ENCODE peak calls at places on chromosomes 16 and 17, in seven cellular contexts. One of them, this sample, is unnamed.
A peak's percentile ranks its signal among the peaks of the same experiment; 100 is the strongest.

GRCh38 chr16:4184038-4184702 is 57.7 kb downstream of the SRL start:
- DNase-seq in body of pancreas: peak; percentile 21
- DNase-seq in breast epithelium: peak; percentile 22
- DNase-seq in NCI-H1436: no peak
- DNase-seq in NCI-H345: no peak
- DNase-seq in tibial artery: peak; percentile 68
- DNase-seq in activated naive CD8-positive, alpha-beta T cell treated with anti-CD3 and anti-CD28 coated beads, Interleukin-2, amount 50 U/mL, for 24 hours: no peak
- DNase-seq in this sample: no peak

GRCh38 chr17:8563981-8564602 is 66.4 kb downstream of the MYH10 start:
- DNase-seq in body of pancreas: no peak
- DNase-seq in breast epithelium: no peak
- DNase-seq in NCI-H1436: no peak
- DNase-seq in NCI-H345: no peak
- DNase-seq in tibial artery: no peak
- DNase-seq in activated naive CD8-positive, alpha-beta T cell treated with anti-CD3 and anti-CD28 coated beads, Interleukin-2, amount 50 U/mL, for 24 hours: no peak
- DNase-seq in this sample: no peak

GRCh38 chr16:12340151-12340733 is 363.7 kb downstream of the SNX29 start:
- DNase-seq in body of pancreas: peak; percentile 54
- DNase-seq in breast epithelium: no peak
- DNase-seq in NCI-H1436: peak; percentile 41
- DNase-seq in NCI-H345: peak; percentile 68
- DNase-seq in tibial artery: peak; percentile 55
- DNase-seq in activated naive CD8-positive, alpha-beta T cell treated with anti-CD3 and anti-CD28 coated beads, Interleukin-2, amount 50 U/mL, for 24 hours: peak; percentile 26
- DNase-seq in this sample: peak; percentile 69

GRCh38 chr16:27237229-27238015 is 31.1 kb downstream of the NSMCE1 start:
- DNase-seq in body of pancreas: no peak
- DNase-seq in breast epithelium: peak; percentile 75
- DNase-seq in NCI-H1436: no peak
- DNase-seq in NCI-H345: no peak
- DNase-seq in tibial artery: peak; percentile 62
- DNase-seq in activated naive CD8-positive, alpha-beta T cell treated with anti-CD3 and anti-CD28 coated beads, Interleukin-2, amount 50 U/mL, for 24 hours: peak; percentile 82
- DNase-seq in this sample: peak; percentile 8

GRCh38 chr17:60473788-60474187 is 51.5 kb downstream of the CHCT1 start:
- DNase-seq in body of pancreas: no peak
- DNase-seq in breast epithelium: no peak
- DNase-seq in NCI-H1436: no peak
- DNase-seq in NCI-H345: no peak
- DNase-seq in tibial artery: no peak
- DNase-seq in activated naive CD8-positive, alpha-beta T cell treated with anti-CD3 and anti-CD28 coated beads, Interleukin-2, amount 50 U/mL, for 24 hours: no peak
- DNase-seq in this sample: no peak

GRCh38 chr17:2238432-2239169 is 65.0 kb downstream of the SMG6 start:
- DNase-seq in body of pancreas: no peak
- DNase-seq in breast epithelium: no peak
- DNase-seq in NCI-H1436: no peak
- DNase-seq in NCI-H345: no peak
- DNase-seq in tibial artery: no peak
- DNase-seq in activated naive CD8-positive, alpha-beta T cell treated with anti-CD3 and anti-CD28 coated beads, Interleukin-2, amount 50 U/mL, for 24 hours: no peak
- DNase-seq in this sample: no peak

GRCh38 chr17:4162775-4163498 is 19.9 kb downstream of the CYB5D2 start:
- DNase-seq in body of pancreas: no peak
- DNase-seq in breast epithelium: no peak
- DNase-seq in NCI-H1436: no peak
- DNase-seq in NCI-H345: no peak
- DNase-seq in tibial artery: no peak
- DNase-seq in activated naive CD8-positive, alpha-beta T cell treated with anti-CD3 and anti-CD28 coated beads, Interleukin-2, amount 50 U/mL, for 24 hours: no peak
- DNase-seq in this sample: no peak

GRCh38 chr17:62897706-62898105 is 68.3 kb upstream of the TANC2 start:
- DNase-seq in body of pancreas: no peak
- DNase-seq in breast epithelium: no peak
- DNase-seq in NCI-H1436: no peak
- DNase-seq in NCI-H345: no peak
- DNase-seq in tibial artery: no peak
- DNase-seq in activated naive CD8-positive, alpha-beta T cell treated with anti-CD3 and anti-CD28 coated beads, Interleukin-2, amount 50 U/mL, for 24 hours: no peak
- DNase-seq in this sample: no peak

GRCh38 chr17:83135692-83136091 is 56.3 kb downstream of the METRNL start:
- DNase-seq in body of pancreas: no peak
- DNase-seq in breast epithelium: no peak
- DNase-seq in NCI-H1436: no peak
- DNase-seq in NCI-H345: no peak
- DNase-seq in tibial artery: peak; percentile 42
- DNase-seq in activated naive CD8-positive, alpha-beta T cell treated with anti-CD3 and anti-CD28 coated beads, Interleukin-2, amount 50 U/mL, for 24 hours: no peak
- DNase-seq in this sample: no peak

GRCh38 chr17:7992924-7993323 is 9.5 kb upstream of the GUCY2D start:
- DNase-seq in body of pancreas: no peak
- DNase-seq in breast epithelium: no peak
- DNase-seq in NCI-H1436: no peak
- DNase-seq in NCI-H345: no peak
- DNase-seq in tibial artery: peak; percentile 24
- DNase-seq in activated naive CD8-positive, alpha-beta T cell treated with anti-CD3 and anti-CD28 coated beads, Interleukin-2, amount 50 U/mL, for 24 hours: no peak
- DNase-seq in this sample: no peak

GRCh38 chr16:73214825-73215481 is 167.0 kb upstream of the ZFHX3 start:
- DNase-seq in body of pancreas: no peak
- DNase-seq in breast epithelium: no peak
- DNase-seq in NCI-H1436: no peak
- DNase-seq in NCI-H345: no peak
- DNase-seq in tibial artery: no peak
- DNase-seq in activated naive CD8-positive, alpha-beta T cell treated with anti-CD3 and anti-CD28 coated beads, Interleukin-2, amount 50 U/mL, for 24 hours: no peak
- DNase-seq in this sample: no peak

GRCh38 chr17:29583324-29584248 is 5.9 kb downstream of the GIT1 start:
- DNase-seq in body of pancreas: no peak
- DNase-seq in breast epithelium: no peak
- DNase-seq in NCI-H1436: no peak
- DNase-seq in NCI-H345: no peak
- DNase-seq in tibial artery: no peak
- DNase-seq in activated naive CD8-positive, alpha-beta T cell treated with anti-CD3 and anti-CD28 coated beads, Interleukin-2, amount 50 U/mL, for 24 hours: no peak
- DNase-seq in this sample: no peak

GRCh38 chr16:371729-372521 is 1.6 kb upstream of the MRPL28 start:
- DNase-seq in body of pancreas: no peak
- DNase-seq in breast epithelium: no peak
- DNase-seq in NCI-H1436: no peak
- DNase-seq in NCI-H345: no peak
- DNase-seq in tibial artery: no peak
- DNase-seq in activated naive CD8-positive, alpha-beta T cell treated with anti-CD3 and anti-CD28 coated beads, Interleukin-2, amount 50 U/mL, for 24 hours: no peak
- DNase-seq in this sample: no peak

GRCh38 chr16:20369452-20370054 is 17.0 kb upstream of the UMOD start:
- DNase-seq in body of pancreas: no peak
- DNase-seq in breast epithelium: no peak
- DNase-seq in NCI-H1436: no peak
- DNase-seq in NCI-H345: no peak
- DNase-seq in tibial artery: no peak
- DNase-seq in activated naive CD8-positive, alpha-beta T cell treated with anti-CD3 and anti-CD28 coated beads, Interleukin-2, amount 50 U/mL, for 24 hours: no peak
- DNase-seq in this sample: no peak

GRCh38 chr16:74942977-74943918 is 41.7 kb downstream of the WDR59 start:
- DNase-seq in body of pancreas: no peak
- DNase-seq in breast epithelium: no peak
- DNase-seq in NCI-H1436: no peak
- DNase-seq in NCI-H345: no peak
- DNase-seq in tibial artery: peak; percentile 5
- DNase-seq in activated naive CD8-positive, alpha-beta T cell treated with anti-CD3 and anti-CD28 coated beads, Interleukin-2, amount 50 U/mL, for 24 hours: no peak
- DNase-seq in this sample: no peak

GRCh38 chr17:28783161-28783560 is 39.4 kb downstream of the TRAF4 start:
- DNase-seq in body of pancreas: no peak
- DNase-seq in breast epithelium: no peak
- DNase-seq in NCI-H1436: no peak
- DNase-seq in NCI-H345: no peak
- DNase-seq in tibial artery: no peak
- DNase-seq in activated naive CD8-positive, alpha-beta T cell treated with anti-CD3 and anti-CD28 coated beads, Interleukin-2, amount 50 U/mL, for 24 hours: no peak
- DNase-seq in this sample: no peak

GRCh38 chr17:51496378-51496777 is 236.0 kb downstream of the UTP18 start:
- DNase-seq in body of pancreas: no peak
- DNase-seq in breast epithelium: no peak
- DNase-seq in NCI-H1436: peak; percentile 26
- DNase-seq in NCI-H345: no peak
- DNase-seq in tibial artery: no peak
- DNase-seq in activated naive CD8-positive, alpha-beta T cell treated with anti-CD3 and anti-CD28 coated beads, Interleukin-2, amount 50 U/mL, for 24 hours: no peak
- DNase-seq in this sample: no peak

GRCh38 chr16:54842743-54843423 is 87.8 kb upstream of the IRX5 start:
- DNase-seq in body of pancreas: no peak
- DNase-seq in breast epithelium: no peak
- DNase-seq in NCI-H1436: no peak
- DNase-seq in NCI-H345: no peak
- DNase-seq in tibial artery: no peak
- DNase-seq in activated naive CD8-positive, alpha-beta T cell treated with anti-CD3 and anti-CD28 coated beads, Interleukin-2, amount 50 U/mL, for 24 hours: no peak
- DNase-seq in this sample: no peak

GRCh38 chr17:62653831-62654829 is 26.7 kb downstream of the MRC2 start:
- DNase-seq in body of pancreas: peak; percentile 25
- DNase-seq in breast epithelium: no peak
- DNase-seq in NCI-H1436: no peak
- DNase-seq in NCI-H345: no peak
- DNase-seq in tibial artery: peak; percentile 74
- DNase-seq in activated naive CD8-positive, alpha-beta T cell treated with anti-CD3 and anti-CD28 coated beads, Interleukin-2, amount 50 U/mL, for 24 hours: peak; percentile 32
- DNase-seq in this sample: peak; percentile 42

GRCh38 chr16:64952177-64952576 is 169.7 kb downstream of the CDH11 start:
- DNase-seq in body of pancreas: no peak
- DNase-seq in breast epithelium: no peak
- DNase-seq in NCI-H1436: no peak
- DNase-seq in NCI-H345: no peak
- DNase-seq in tibial artery: no peak
- DNase-seq in activated naive CD8-positive, alpha-beta T cell treated with anti-CD3 and anti-CD28 coated beads, Interleukin-2, amount 50 U/mL, for 24 hours: no peak
- DNase-seq in this sample: no peak

GRCh38 chr17:15384142-15384803 is 42.9 kb upstream of the TEKT3 start:
- DNase-seq in body of pancreas: no peak
- DNase-seq in breast epithelium: no peak
- DNase-seq in NCI-H1436: no peak
- DNase-seq in NCI-H345: no peak
- DNase-seq in tibial artery: peak; percentile 83
- DNase-seq in activated naive CD8-positive, alpha-beta T cell treated with anti-CD3 and anti-CD28 coated beads, Interleukin-2, amount 50 U/mL, for 24 hours: no peak
- DNase-seq in this sample: no peak

GRCh38 chr17:83053779-83054451 is 25.5 kb upstream of the METRNL start:
- DNase-seq in body of pancreas: no peak
- DNase-seq in breast epithelium: no peak
- DNase-seq in NCI-H1436: no peak
- DNase-seq in NCI-H345: no peak
- DNase-seq in tibial artery: peak; percentile 75
- DNase-seq in activated naive CD8-positive, alpha-beta T cell treated with anti-CD3 and anti-CD28 coated beads, Interleukin-2, amount 50 U/mL, for 24 hours: peak; percentile 51
- DNase-seq in this sample: no peak

GRCh38 chr16:67541391-67542263 is 13.0 kb downstream of the RIPOR1 start:
- DNase-seq in body of pancreas: peak; percentile 36
- DNase-seq in breast epithelium: no peak
- DNase-seq in NCI-H1436: no peak
- DNase-seq in NCI-H345: no peak
- DNase-seq in tibial artery: no peak
- DNase-seq in activated naive CD8-positive, alpha-beta T cell treated with anti-CD3 and anti-CD28 coated beads, Interleukin-2, amount 50 U/mL, for 24 hours: no peak
- DNase-seq in this sample: no peak

GRCh38 chr17:6507535-6507934 is 48.8 kb downstream of the PITPNM3 start:
- DNase-seq in body of pancreas: no peak
- DNase-seq in breast epithelium: no peak
- DNase-seq in NCI-H1436: no peak
- DNase-seq in NCI-H345: no peak
- DNase-seq in tibial artery: peak; percentile 66
- DNase-seq in activated naive CD8-positive, alpha-beta T cell treated with anti-CD3 and anti-CD28 coated beads, Interleukin-2, amount 50 U/mL, for 24 hours: no peak
- DNase-seq in this sample: no peak

GRCh38 chr16:14011006-14011405 is 60.1 kb upstream of the MRTFB start:
- DNase-seq in body of pancreas: no peak
- DNase-seq in breast epithelium: no peak
- DNase-seq in NCI-H1436: no peak
- DNase-seq in NCI-H345: no peak
- DNase-seq in tibial artery: no peak
- DNase-seq in activated naive CD8-positive, alpha-beta T cell treated with anti-CD3 and anti-CD28 coated beads, Interleukin-2, amount 50 U/mL, for 24 hours: no peak
- DNase-seq in this sample: no peak

GRCh38 chr17:53765609-53766008 is 57.1 kb upstream of the KIF2B start:
- DNase-seq in body of pancreas: no peak
- DNase-seq in breast epithelium: no peak
- DNase-seq in NCI-H1436: no peak
- DNase-seq in NCI-H345: no peak
- DNase-seq in tibial artery: no peak
- DNase-seq in activated naive CD8-positive, alpha-beta T cell treated with anti-CD3 and anti-CD28 coated beads, Interleukin-2, amount 50 U/mL, for 24 hours: no peak
- DNase-seq in this sample: no peak

GRCh38 chr16:64751906-64752305 is 370.0 kb downstream of the CDH11 start:
- DNase-seq in body of pancreas: no peak
- DNase-seq in breast epithelium: no peak
- DNase-seq in NCI-H1436: no peak
- DNase-seq in NCI-H345: no peak
- DNase-seq in tibial artery: no peak
- DNase-seq in activated naive CD8-positive, alpha-beta T cell treated with anti-CD3 and anti-CD28 coated beads, Interleukin-2, amount 50 U/mL, for 24 hours: no peak
- DNase-seq in this sample: no peak

GRCh38 chr17:48597775-48598631 is 4.4 kb upstream of the HOXB5 start:
- DNase-seq in body of pancreas: peak; percentile 39
- DNase-seq in breast epithelium: no peak
- DNase-seq in NCI-H1436: no peak
- DNase-seq in NCI-H345: no peak
- DNase-seq in tibial artery: no peak
- DNase-seq in activated naive CD8-positive, alpha-beta T cell treated with anti-CD3 and anti-CD28 coated beads, Interleukin-2, amount 50 U/mL, for 24 hours: no peak
- DNase-seq in this sample: peak; percentile 41

GRCh38 chr17:39792523-39793221 is 54.9 kb downstream of the GRB7 start:
- DNase-seq in body of pancreas: no peak
- DNase-seq in breast epithelium: no peak
- DNase-seq in NCI-H1436: no peak
- DNase-seq in NCI-H345: no peak
- DNase-seq in tibial artery: no peak
- DNase-seq in activated naive CD8-positive, alpha-beta T cell treated with anti-CD3 and anti-CD28 coated beads, Interleukin-2, amount 50 U/mL, for 24 hours: no peak
- DNase-seq in this sample: no peak

GRCh38 chr17:81576621-81577277 is 24.6 kb upstream of the FAAP100 start:
- DNase-seq in body of pancreas: no peak
- DNase-seq in breast epithelium: no peak
- DNase-seq in NCI-H1436: no peak
- DNase-seq in NCI-H345: no peak
- DNase-seq in tibial artery: no peak
- DNase-seq in activated naive CD8-positive, alpha-beta T cell treated with anti-CD3 and anti-CD28 coated beads, Interleukin-2, amount 50 U/mL, for 24 hours: no peak
- DNase-seq in this sample: no peak

GRCh38 chr17:59506907-59507726 is 58.3 kb upstream of the DHX40 start:
- DNase-seq in body of pancreas: no peak
- DNase-seq in breast epithelium: no peak
- DNase-seq in NCI-H1436: no peak
- DNase-seq in NCI-H345: no peak
- DNase-seq in tibial artery: no peak
- DNase-seq in activated naive CD8-positive, alpha-beta T cell treated with anti-CD3 and anti-CD28 coated beads, Interleukin-2, amount 50 U/mL, for 24 hours: no peak
- DNase-seq in this sample: no peak